ENCODE peak calls at places on chromosomes 5 and 9, in four cellular contexts. X is HEK293T; T is activated naive CD4-positive, alpha-beta T cell treated with anti-CD3 and anti-CD28 coated beads for 36 hours; F is G401. S is an unnamed sample.

GRCh38 chr5:164799391-164799790 is 1294.0 kb downstream of the MAT2B start:
- DNase-seq in X (no peak), T (no peak), F (no peak), S (no peak)

GRCh38 chr9:122827759-122828090 is 663 bp downstream of the PDCL start:
- DNase-seq in X (peak), T (no peak), F (no peak), S (no peak)

GRCh38 chr9:14797442-14797841 is 74.9 kb upstream of the CER1 start:
- DNase-seq in X (no peak), T (no peak), F (no peak), S (no peak)

GRCh38 chr5:81646469-81646868 is 104.4 kb downstream of the SSBP2 start:
- DNase-seq in X (no peak), T (no peak), F (no peak), S (no peak)

GRCh38 chr9:132978451-132979087 is at the start of gene GFI1B:
- DNase-seq in X (no peak), T (no peak), F (no peak), S (peak)

GRCh38 chr9:69136185-69136584 is 37.9 kb upstream of the TJP2 start:
- DNase-seq in X (no peak), T (no peak), F (no peak), S (no peak)

GRCh38 chr5:179261301-179262125 is 83.7 kb downstream of the ADAMTS2 start:
- DNase-seq in X (no peak), T (peak), F (peak), S (no peak)

GRCh38 chr9:109010676-109011655 is 2.3 kb downstream of the CTNNAL1 start:
- DNase-seq in X (no peak), T (peak), F (no peak), S (peak)

GRCh38 chr5:34736445-34737119 is 80.5 kb downstream of the RAI14 start:
- DNase-seq in X (no peak), T (no peak), F (no peak), S (peak)

GRCh38 chr9:22169243-22169642 is 160.1 kb upstream of the CDKN2B start:
- DNase-seq in X (no peak), T (no peak), F (no peak), S (no peak)

GRCh38 chr5:154740957-154741356 is 14.2 kb upstream of the LARP1 start:
- DNase-seq in X (no peak), T (no peak), F (no peak), S (peak)

GRCh38 chr9:96163141-96163540 is 138.8 kb downstream of the HSD17B3 start:
- DNase-seq in X (no peak), T (no peak), F (no peak), S (no peak)

GRCh38 chr9:4235951-4236804 is 63.7 kb downstream of the GLIS3 start:
- DNase-seq in X (no peak), T (no peak), F (no peak), S (peak)

GRCh38 chr9:124011460-124012301 is at the start of gene LHX2:
- DNase-seq in X (peak), T (peak), F (peak), S (peak)

GRCh38 chr9:37262410-37262809 is 142.0 kb downstream of the ZCCHC7 start:
- DNase-seq in X (peak), T (no peak), F (peak), S (no peak)

GRCh38 chr5:1949253-1949652 is 66.5 kb upstream of the IRX4 start:
- DNase-seq in X (no peak), T (no peak), F (no peak), S (no peak)

GRCh38 chr5:133876266-133876665 is 92.2 kb downstream of the C5orf15 start:
- DNase-seq in X (no peak), T (no peak), F (no peak), S (no peak)

GRCh38 chr9:87337335-87338074 is 160.2 kb upstream of the DAPK1 start:
- DNase-seq in X (no peak), T (no peak), F (peak), S (peak)

GRCh38 chr9:3331801-3332200 is 194.0 kb downstream of the RFX3 start:
- DNase-seq in X (peak), T (peak), F (no peak), S (peak)

GRCh38 chr9:105385372-105385985 is 62.4 kb upstream of the FSD1L start:
- DNase-seq in X (no peak), T (peak), F (peak), S (peak)

GRCh38 chr9:130378875-130379648 is 65.7 kb upstream of the ASS1 start:
- DNase-seq in X (no peak), T (no peak), F (no peak), S (no peak)

GRCh38 chr5:83377131-83377865 is 94.2 kb upstream of the VCAN start:
- DNase-seq in X (no peak), T (no peak), F (no peak), S (no peak)

GRCh38 chr5:130323804-130324454 is 419.7 kb downstream of the CHSY3 start:
- DNase-seq in X (no peak), T (no peak), F (no peak), S (no peak)

GRCh38 chr9:115850548-115851304 is 302.9 kb upstream of the PAPPA start:
- DNase-seq in X (no peak), T (no peak), F (no peak), S (no peak)

GRCh38 chr5:178293815-178294214 is 61.2 kb upstream of the PHYKPL start:
- DNase-seq in X (no peak), T (no peak), F (no peak), S (no peak)

GRCh38 chr5:17292434-17293015 is 75.1 kb downstream of the BASP1 start:
- DNase-seq in X (no peak), T (no peak), F (no peak), S (no peak)

GRCh38 chr9:114225534-114226288 is 70.4 kb downstream of the COL27A1 start:
- DNase-seq in X (no peak), T (no peak), F (peak), S (no peak)

GRCh38 chr9:115680226-115680625 is 473.4 kb upstream of the PAPPA start:
- DNase-seq in X (no peak), T (no peak), F (no peak), S (no peak)

GRCh38 chr5:66306105-66306843 is 162.2 kb downstream of the SREK1 start:
- DNase-seq in X (peak), T (peak), F (peak), S (peak)

GRCh38 chr9:135379540-135380267 is 99.9 kb upstream of the PPP1R26 start:
- DNase-seq in X (no peak), T (no peak), F (peak), S (no peak)

GRCh38 chr9:83339435-83339834 is 198.8 kb downstream of the FRMD3 start:
- DNase-seq in X (no peak), T (no peak), F (no peak), S (no peak)

GRCh38 chr5:53429706-53430105 is 50.7 kb upstream of the FST start:
- DNase-seq in X (no peak), T (no peak), F (no peak), S (no peak)

GRCh38 chr9:87970602-87971001 is 3.7 kb downstream of the CDK20 start:
- DNase-seq in X (no peak), T (no peak), F (no peak), S (no peak)

GRCh38 chr5:172179032-172179989 is 8.7 kb downstream of the STK10 start:
- DNase-seq in X (no peak), T (peak), F (no peak), S (no peak)

GRCh38 chr5:122656107-122656506 is 118.8 kb upstream of the SNX2 start:
- DNase-seq in X (no peak), T (no peak), F (no peak), S (no peak)

GRCh38 chr5:77076961-77077820 is 9.9 kb downstream of the ZBED3 start:
- DNase-seq in X (no peak), T (peak), F (peak), S (no peak)

GRCh38 chr5:95823738-95824609 is 1.4 kb upstream of the GLRX start:
- DNase-seq in X (peak), T (peak), F (peak), S (no peak)

GRCh38 chr5:115170128-115170923 is 618 bp upstream of the TRIM36 start:
- DNase-seq in X (peak), T (peak), F (no peak), S (no peak)

S was measured in T47D.